ENCODE peak calls at places on chromosome 12, in ten cellular contexts. N is T-helper 2 cell; U is left ventricle myocardium inferior; A is lower leg skin; Q is colonic mucosa; F is CD4-positive, CD25-positive, alpha-beta regulatory T cell; P is HAP-1; D is MM.1S; E is ecto neural progenitor cell; Z is AG04450. L is an unnamed sample.

GRCh38 chr12:124507188-124508109 is 60.0 kb downstream of the NCOR2 start:
- DNase-seq in N (no peak), U (peak), A (no peak), Q (no peak), F (no peak), P (no peak), D (no peak), E (peak), Z (no peak), L (no peak)

GRCh38 chr12:132708150-132708549 is 2.5 kb upstream of the PGAM5 start:
- DNase-seq in N (no peak), U (no peak), A (no peak), Q (no peak), F (no peak), P (no peak), D (no peak), E (no peak), Z (no peak), L (no peak)

GRCh38 chr12:252634-253033 is 10.0 kb downstream of the SLC6A13 start:
- DNase-seq in N (no peak), U (no peak), A (peak), Q (no peak), F (no peak), P (no peak), D (no peak), E (peak), Z (no peak), L (no peak)

GRCh38 chr12:33817713-33818112 is 204.6 kb upstream of the ALG10 start:
- DNase-seq in N (no peak), U (no peak), A (no peak), Q (no peak), F (no peak), P (no peak), D (no peak), E (no peak), Z (no peak), L (no peak)

GRCh38 chr12:94095618-94096017 is 52.8 kb upstream of the PLXNC1 start:
- DNase-seq in N (no peak), U (no peak), A (no peak), Q (no peak), F (no peak), P (no peak), D (no peak), E (no peak), Z (no peak), L (no peak)

GRCh38 chr12:26014085-26014484 is 55.6 kb downstream of the RASSF8 start:
- DNase-seq in N (no peak), U (no peak), A (no peak), Q (no peak), F (no peak), P (no peak), D (no peak), E (no peak), Z (no peak), L (no peak)

GRCh38 chr12:118402251-118402650 is 25.9 kb downstream of the SUDS3 start:
- DNase-seq in N (no peak), U (no peak), A (no peak), Q (no peak), F (no peak), P (no peak), D (no peak), E (no peak), Z (peak), L (no peak)

GRCh38 chr12:110317921-110318320 is 36.9 kb downstream of the ATP2A2 start:
- DNase-seq in N (no peak), U (no peak), A (no peak), Q (no peak), F (no peak), P (no peak), D (no peak), E (no peak), Z (no peak), L (no peak)

GRCh38 chr12:93089805-93090569 is 160.9 kb upstream of the EEA1 start:
- DNase-seq in N (no peak), U (no peak), A (no peak), Q (peak), F (peak), P (no peak), D (no peak), E (no peak), Z (peak), L (no peak)

GRCh38 chr12:18556081-18556645 is 181.6 kb downstream of the PLCZ1 start:
- DNase-seq in N (no peak), U (no peak), A (no peak), Q (no peak), F (no peak), P (no peak), D (no peak), E (no peak), Z (no peak), L (no peak)

GRCh38 chr12:107126688-107127481 is 33.5 kb upstream of the CRY1 start:
- DNase-seq in N (no peak), U (no peak), A (no peak), Q (no peak), F (no peak), P (no peak), D (no peak), E (no peak), Z (no peak), L (no peak)

GRCh38 chr12:124653169-124653931 is 85.9 kb upstream of the NCOR2 start:
- DNase-seq in N (no peak), U (peak), A (no peak), Q (no peak), F (no peak), P (no peak), D (no peak), E (no peak), Z (no peak), L (no peak)

GRCh38 chr12:89384050-89384749 is 31.9 kb upstream of the DUSP6 start:
- DNase-seq in N (no peak), U (peak), A (no peak), Q (peak), F (no peak), P (no peak), D (no peak), E (no peak), Z (peak), L (peak)